ENCODE peak calls at places on chromosomes 7 and 10, in four cellular contexts. X is GM12878, H is K562, Z is H1. E is an unnamed sample.

GRCh38 chr10:102615361-102615760 is 28.9 kb upstream of the TRIM8 start:
- DNase-seq in Z (no peak), X (no peak), H (peak), E (no peak)

GRCh38 chr10:70562036-70562710 is 40.4 kb downstream of the PRF1 start:
- DNase-seq in X (no peak), H (no peak), Z (no peak), E (no peak)

GRCh38 chr7:533266-533665 is 13.6 kb upstream of the PDGFA start:
- DNase-seq in X (no peak), H (no peak), Z (no peak), E (no peak)

GRCh38 chr10:32795598-32796183 is 162.3 kb downstream of the ITGB1 start:
- DNase-seq in X (peak), H (peak), Z (no peak), E (peak)

GRCh38 chr7:28479507-28479947 is 67.2 kb downstream of the CREB5 start:
- DNase-seq in Z (no peak), H (no peak), X (peak), E (no peak)

GRCh38 chr10:63712717-63713115 is 191.5 kb downstream of the REEP3 start:
- DNase-seq in Z (no peak), H (no peak), X (no peak), E (no peak)

GRCh38 chr10:1281402-1281782 is 225.2 kb downstream of the WDR37 start:
- DNase-seq in X (no peak), Z (no peak), H (no peak), E (no peak)

GRCh38 chr10:88428442-88428841 is 154.7 kb downstream of the RNLS start:
- DNase-seq in Z (no peak), H (no peak), X (no peak), E (no peak)

GRCh38 chr10:102152545-102152890 is 329 bp downstream of the NOLC1 start:
- DNase-seq in H (no peak), Z (no peak), X (no peak), E (no peak)

GRCh38 chr10:95268438-95268837 is 22.4 kb downstream of the PDLIM1 start:
- DNase-seq in Z (no peak), X (no peak), H (no peak), E (no peak)

GRCh38 chr10:28250782-28251181 is 52.1 kb downstream of the MPP7 start:
- DNase-seq in H (no peak), X (no peak), Z (no peak), E (peak)

GRCh38 chr7:73811760-73812168 is 19.0 kb upstream of the CLDN4 start:
- DNase-seq in Z (peak), X (no peak), H (peak), E (peak)

GRCh38 chr10:23826399-23826798 is 382.5 kb upstream of the KIAA1217 start:
- DNase-seq in Z (peak), X (no peak), H (no peak), E (peak)

GRCh38 chr10:86889997-86890396 is 67.4 kb downstream of the MMRN2 start:
- DNase-seq in X (no peak), Z (no peak), H (no peak), E (no peak)

GRCh38 chr7:88452648-88453047 is 146.0 kb upstream of the STEAP4 start:
- DNase-seq in X (no peak), Z (no peak), H (no peak), E (no peak)

GRCh38 chr7:53350241-53350640 is 314.8 kb downstream of the POM121L12 start:
- DNase-seq in Z (peak), X (no peak), H (peak), E (no peak)

GRCh38 chr10:131310904-131311660 is 439 bp downstream of the TCERG1L start:
- DNase-seq in X (no peak), H (no peak), Z (no peak), E (no peak)

GRCh38 chr7:99047526-99048077 is 96.3 kb downstream of the SMURF1 start:
- DNase-seq in X (no peak), H (no peak), Z (no peak), E (no peak)

GRCh38 chr10:97999066-97999908 is 31.1 kb downstream of the CRTAC1 start:
- DNase-seq in H (no peak), X (no peak), Z (no peak), E (no peak)

GRCh38 chr10:5416981-5417380 is 4.6 kb downstream of the NET1 start:
- DNase-seq in Z (no peak), H (no peak), X (no peak), E (no peak)

GRCh38 chr10:14625210-14625621 is 149.5 kb downstream of the FAM107B start:
- DNase-seq in H (no peak), Z (no peak), X (no peak), E (no peak)

GRCh38 chr10:31689233-31689632 is 239.4 kb downstream of the ARHGAP12 start:
- DNase-seq in H (no peak), X (no peak), Z (no peak), E (no peak)

GRCh38 chr10:43206391-43207235 is 60.3 kb downstream of the RASGEF1A start:
- DNase-seq in Z (no peak), H (no peak), X (no peak), E (no peak)

GRCh38 chr7:141430426-141431142 is 120.6 kb upstream of the AGK start:
- DNase-seq in H (no peak), Z (no peak), X (no peak), E (no peak)

GRCh38 chr7:41640487-41640886 is 62.4 kb downstream of the INHBA start:
- DNase-seq in Z (no peak), H (no peak), X (no peak), E (no peak)

GRCh38 chr7:78301361-78301760 is 502.8 kb downstream of the PHTF2 start:
- DNase-seq in X (no peak), H (no peak), Z (no peak), E (no peak)

GRCh38 chr10:70695241-70696030 is 23.1 kb downstream of the ADAMTS14 start:
- DNase-seq in Z (no peak), H (peak), X (no peak), E (no peak)

GRCh38 chr7:149690688-149691446 is 82.5 kb downstream of the ZNF467 start:
- DNase-seq in H (peak), Z (peak), X (no peak), E (peak)

GRCh38 chr7:98287486-98287959 is 6.0 kb downstream of the BRI3 start:
- DNase-seq in Z (peak), X (no peak), H (peak), E (peak)

GRCh38 chr7:139762886-139763285 is 14.9 kb downstream of the HIPK2 start:
- DNase-seq in X (no peak), Z (no peak), H (no peak), E (no peak)

GRCh38 chr7:45256309-45256708 is 98.7 kb downstream of the RAMP3 start:
- DNase-seq in H (no peak), X (no peak), Z (no peak), E (no peak)

GRCh38 chr10:132064771-132065437 is 842 bp upstream of the JAKMIP3 start:
- DNase-seq in H (no peak), Z (no peak), X (no peak), E (no peak)

GRCh38 chr7:92763636-92764423 is 72.5 kb downstream of the CDK6 start:
- DNase-seq in H (peak), X (no peak), Z (peak), E (peak)

GRCh38 chr7:134140889-134141867 is 14.0 kb downstream of the LRGUK start:
- DNase-seq in Z (peak), H (peak), X (no peak), E (peak)

GRCh38 chr7:85719981-85720963 is 533.4 kb upstream of the SEMA3D start:
- DNase-seq in X (no peak), Z (no peak), H (no peak), E (no peak)

GRCh38 chr7:30846378-30846777 is 65.3 kb upstream of the AQP1 start:
- DNase-seq in X (no peak), H (no peak), Z (no peak), E (no peak)

DNA sequence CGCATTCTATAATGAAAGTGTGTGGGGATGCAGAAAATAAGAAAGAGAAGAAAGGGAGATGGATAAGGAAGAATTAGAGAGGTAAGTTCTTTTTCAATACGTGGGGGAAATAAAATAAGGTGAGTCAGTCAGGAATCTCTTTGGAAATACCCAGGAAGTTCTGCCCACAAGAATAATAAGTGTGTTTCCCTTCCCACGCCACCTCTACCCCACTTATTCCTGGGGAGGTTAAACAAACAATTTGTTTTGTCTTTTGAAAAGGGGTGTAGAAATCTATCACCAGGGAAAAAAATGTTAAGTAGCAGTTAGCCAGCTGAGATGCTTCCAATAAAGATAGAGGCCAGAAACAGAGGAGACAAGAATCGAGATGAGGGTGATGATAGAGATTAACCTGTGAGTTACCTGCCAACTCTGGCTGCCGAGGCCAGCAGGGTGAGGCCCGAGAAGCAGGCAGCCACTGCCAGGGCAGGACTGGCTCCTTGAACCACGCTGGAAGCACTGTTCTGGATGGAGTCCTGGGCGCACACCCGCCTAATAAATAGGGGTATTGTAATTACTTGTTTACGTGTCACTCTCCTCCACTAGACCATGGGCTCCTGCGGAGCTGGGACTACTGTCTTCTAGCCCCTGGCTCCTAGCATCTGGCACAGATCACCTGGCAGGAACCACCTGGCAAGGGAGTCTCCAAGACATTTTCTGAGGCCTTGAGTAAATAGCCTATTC is 191.3 kb downstream of the FGFR2 start:
- DNase-seq in X (no peak), H (no peak), Z (no peak), E (no peak)
- TF ChIP-seq ATF2 in X (no peak), H (no peak), Z (no peak), E (no peak)

DNA sequence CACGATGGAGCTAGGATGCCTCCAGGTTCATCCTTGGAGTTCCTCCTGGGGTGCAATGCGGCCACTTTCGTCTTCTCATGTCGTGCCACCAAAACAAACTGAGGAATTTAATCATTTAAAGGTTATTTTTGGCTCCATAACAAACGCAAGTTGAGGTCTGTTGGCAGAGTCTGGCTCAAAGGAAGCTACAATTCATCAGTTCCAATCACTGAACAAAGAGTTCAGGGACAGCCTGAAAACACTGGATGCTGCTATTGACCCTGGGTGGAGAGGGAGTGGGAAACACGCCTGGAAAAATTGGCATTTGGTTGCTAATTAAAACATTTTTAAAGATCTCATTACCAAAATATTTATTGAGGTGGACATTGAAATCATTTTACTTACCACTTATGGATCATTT is 11.4 kb upstream of the MGMT start:
- DNase-seq in X (no peak), H (no peak), Z (no peak), E (no peak)
- TF ChIP-seq BRCA1 in X (no peak), H (no peak), Z (no peak), E (no peak)

DNA sequence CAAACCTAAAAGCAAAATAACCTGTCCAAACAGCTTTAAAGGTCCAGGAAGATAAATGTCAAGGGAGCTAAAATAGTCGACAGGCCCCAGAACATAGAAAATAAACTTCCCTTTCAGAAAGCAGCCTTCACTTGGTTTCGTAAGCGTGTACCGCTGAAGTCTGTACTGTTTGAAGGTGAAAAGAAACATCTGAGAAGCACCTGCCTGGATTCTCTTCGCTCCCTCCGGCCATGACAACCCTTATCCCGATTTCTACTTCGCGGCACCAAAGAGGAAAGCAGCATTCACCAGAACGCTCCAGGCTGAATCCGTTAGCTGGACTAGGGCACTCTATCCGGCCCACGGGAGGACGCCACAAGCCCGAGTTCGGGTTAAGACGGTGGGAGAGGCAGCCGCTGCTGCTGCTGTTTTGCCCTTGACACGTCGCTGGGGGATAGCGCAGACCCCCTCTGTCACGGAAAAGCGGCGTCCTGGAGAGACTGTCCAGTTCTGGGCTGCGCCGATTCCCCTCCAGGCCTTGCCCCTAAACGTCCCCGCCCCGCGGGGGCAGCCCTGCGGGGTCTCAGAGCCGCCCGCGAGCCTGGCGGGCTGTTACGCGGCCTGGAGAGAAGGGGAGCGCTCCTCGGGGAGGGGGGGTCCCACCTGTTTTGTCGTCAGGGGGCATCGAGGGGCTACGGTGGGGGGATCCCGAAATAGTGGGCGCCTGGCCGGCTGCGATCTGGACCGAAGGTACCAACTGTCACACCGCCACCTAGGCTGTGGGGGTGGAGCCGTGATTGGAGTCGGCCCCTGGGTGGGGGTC is 1.1 kb downstream of the SGMS1 start:
- DNase-seq in Z (no peak), X (no peak), H (peak), E (no peak)
- TF ChIP-seq RAD21 in Z (no peak), X (no peak), H (no peak), E (no peak)

GRCh38 chr10:36670616-36671402 is 454.6 kb upstream of the ANKRD30A start:
- DNase-seq in X (no peak), H (no peak), Z (no peak), E (no peak)
- TF ChIP-seq ATF2 in X (no peak), H (no peak), Z (no peak), E (no peak)

GRCh38 chr10:12934777-12935176 is 66.7 kb downstream of the CCDC3 start:
- DNase-seq in Z (no peak), X (no peak), H (no peak), E (no peak)
- TF ChIP-seq BRCA1 in Z (no peak), X (no peak), H (no peak), E (no peak)

GRCh38 chr7:130667593-130668257 is 823 bp downstream of the COPG2 start:
- DNase-seq in H (no peak), Z (no peak), X (no peak), E (no peak)

GRCh38 chr7:130668258-130669050 is at the start of gene COPG2:
- DNase-seq in X (peak), Z (peak), H (peak), E (peak)

GRCh38 chr7:130673066-130673465 is 4.5 kb upstream of the COPG2 start:
- DNase-seq in Z (no peak), X (no peak), H (no peak), E (no peak)

GRCh38 chr7:130672146-130672545 is 3.6 kb upstream of the COPG2 start:
- DNase-seq in Z (no peak), X (no peak), H (no peak), E (no peak)

GRCh38 chr7:130669051-130669700 is 628 bp upstream of the COPG2 start:
- DNase-seq in H (no peak), Z (no peak), X (no peak), E (no peak)
- TF ChIP-seq RAD21 in H (no peak), Z (no peak), X (no peak), E (no peak)

GRCh38 chr10:119852277-119852676 is 20.4 kb downstream of the MCMBP start:
- DNase-seq in X (no peak), Z (no peak), H (no peak), E (no peak)
- TF ChIP-seq ATF2 in X (no peak), Z (no peak), H (no peak), E (no peak)

GRCh38 chr10:79073784-79074432 is 5.1 kb downstream of the ZMIZ1 start:
- DNase-seq in H (no peak), X (no peak), Z (no peak), E (peak)
- TF ChIP-seq BRCA1 in H (no peak), X (no peak), Z (no peak), E (no peak)

DNA sequence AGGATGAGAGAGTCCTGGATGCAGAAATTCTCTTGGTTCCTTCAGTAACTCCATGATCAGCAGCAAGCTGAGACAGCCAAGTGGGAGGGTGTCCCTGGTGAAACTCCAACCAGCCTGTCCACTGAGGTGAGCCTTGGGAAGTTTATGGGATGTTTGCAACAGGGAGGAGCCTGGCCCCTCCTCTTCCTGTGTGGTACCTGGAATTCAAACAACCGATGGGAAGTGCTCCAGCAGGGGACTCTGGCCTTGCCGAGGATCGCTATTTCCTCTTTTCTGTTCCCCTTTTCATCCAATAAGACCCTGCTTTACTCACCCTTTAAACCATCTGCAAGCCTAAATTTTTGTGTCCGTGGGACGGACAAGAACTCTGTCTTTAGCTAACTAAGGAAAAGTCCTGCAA is 491.1 kb upstream of the ZMIZ1 start:
- DNase-seq in X (no peak), Z (no peak), H (no peak), E (no peak)
- TF ChIP-seq RAD21 in X (no peak), Z (no peak), H (no peak), E (no peak)

DNA sequence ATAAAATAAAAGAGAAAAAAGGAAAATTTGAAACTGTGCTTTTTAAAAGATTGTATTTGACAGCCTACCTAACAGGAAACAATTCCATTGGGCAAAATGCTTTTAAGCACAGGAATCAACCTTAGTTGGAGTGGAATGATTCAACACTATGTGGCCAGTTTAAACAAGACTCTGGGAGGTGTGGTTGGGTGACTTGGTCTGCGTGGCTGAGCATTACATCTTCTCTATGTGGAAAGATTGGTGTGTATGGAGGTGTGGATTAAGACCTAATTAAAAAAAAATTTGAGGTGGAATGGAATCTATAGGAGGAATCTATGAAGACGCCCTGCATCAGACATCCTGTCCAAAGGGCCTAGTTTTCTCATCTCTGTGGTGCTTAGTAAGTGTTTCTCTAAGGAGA is 140.8 kb downstream of the TYW1 start:
- DNase-seq in X (no peak), Z (no peak), H (no peak), E (no peak)
- TF ChIP-seq ATF2 in X (no peak), Z (no peak), H (no peak), E (no peak)

E was measured in HepG2.